ENCODE peak calls at places on chromosomes 7 and 10, in five cellular contexts. D, L, Y, G and P are unnamed samples.

GRCh38 chr7:2551418-2551817 is 3.9 kb downstream of the BRAT1 start:
- DNase-seq in D (no peak), L (no peak), Y (no peak), G (no peak), P (no peak)

GRCh38 chr7:69630292-69630691 is 32.0 kb downstream of the AUTS2 start:
- DNase-seq in D (no peak), L (peak), Y (peak), G (no peak), P (no peak)

GRCh38 chr7:131949659-131950058 is 393.2 kb upstream of the PODXL start:
- DNase-seq in D (no peak), L (no peak), Y (no peak), G (no peak), P (no peak)

GRCh38 chr10:124290095-124290795 is 128.5 kb downstream of the OAT start:
- DNase-seq in D (no peak), L (no peak), Y (peak), G (peak), P (no peak)

GRCh38 chr7:26499316-26499897 is 207.7 kb downstream of the SNX10 start:
- DNase-seq in D (no peak), L (no peak), Y (no peak), G (no peak), P (no peak)

GRCh38 chr10:113104071-113104470 is 154.0 kb downstream of the TCF7L2 start:
- DNase-seq in D (no peak), L (peak), Y (no peak), G (no peak), P (no peak)

GRCh38 chr10:17802966-17803365 is 6.2 kb upstream of the MRC1 start:
- DNase-seq in D (no peak), L (peak), Y (no peak), G (no peak), P (no peak)

GRCh38 chr10:88114368-88114767 is 250.9 kb downstream of the PTEN start:
- DNase-seq in D (no peak), L (no peak), Y (no peak), G (peak), P (no peak)

GRCh38 chr10:78717200-78717599 is 351.6 kb upstream of the ZMIZ1 start:
- DNase-seq in D (no peak), L (peak), Y (no peak), G (no peak), P (no peak)

GRCh38 chr10:33215154-33215553 is 119.3 kb downstream of the NRP1 start:
- DNase-seq in D (no peak), L (peak), Y (no peak), G (no peak), P (no peak)

GRCh38 chr7:95436407-95436806 is 1.6 kb upstream of the PON2 start:
- DNase-seq in D (no peak), L (no peak), Y (no peak), G (no peak), P (no peak)

GRCh38 chr7:155201325-155202087 is 96.2 kb upstream of the INSIG1 start:
- DNase-seq in D (no peak), L (no peak), Y (no peak), G (peak), P (no peak)

GRCh38 chr10:78473016-78473415 is 439.4 kb downstream of the RPS24 start:
- DNase-seq in D (no peak), L (no peak), Y (peak), G (no peak), P (no peak)

GRCh38 chr10:79429751-79430150 is 15.7 kb downstream of the ZCCHC24 start:
- DNase-seq in D (no peak), L (no peak), Y (no peak), G (no peak), P (no peak)

GRCh38 chr10:89102710-89103109 is 104.4 kb downstream of the CH25H start:
- DNase-seq in D (no peak), L (no peak), Y (no peak), G (no peak), P (no peak)

GRCh38 chr7:36272567-36273269 is 116.9 kb upstream of the ANLN start:
- DNase-seq in D (no peak), L (no peak), Y (no peak), G (peak), P (no peak)

GRCh38 chr10:127903789-127904188 is 3.1 kb upstream of the PTPRE start:
- DNase-seq in D (no peak), L (no peak), Y (no peak), G (no peak), P (no peak)

GRCh38 chr7:140375808-140376730 is 22.3 kb downstream of the SLC37A3 start:
- DNase-seq in D (no peak), L (no peak), Y (no peak), G (no peak), P (no peak)

GRCh38 chr7:8190121-8190895 is 71.7 kb downstream of the ICA1 start:
- DNase-seq in D (no peak), L (peak), Y (peak), G (peak), P (peak)

GRCh38 chr10:93816123-93816747 is 58.5 kb downstream of the LGI1 start:
- DNase-seq in D (no peak), L (peak), Y (peak), G (peak), P (peak)

GRCh38 chr10:78547905-78548304 is 514.2 kb downstream of the RPS24 start:
- DNase-seq in D (no peak), L (no peak), Y (no peak), G (no peak), P (no peak)

GRCh38 chr10:62726638-62727037 is 77.9 kb upstream of the ADO start:
- DNase-seq in D (no peak), L (no peak), Y (no peak), G (no peak), P (no peak)

GRCh38 chr7:30237271-30237695 is 47.1 kb upstream of the ZNRF2 start:
- DNase-seq in D (no peak), L (no peak), Y (no peak), G (no peak), P (no peak)

GRCh38 chr7:134844200-134844599 is 64.8 kb downstream of the CALD1 start:
- DNase-seq in D (no peak), L (no peak), Y (no peak), G (no peak), P (no peak)

GRCh38 chr7:98870071-98870651 is 347 bp upstream of the TMEM130 start:
- DNase-seq in D (no peak), L (peak), Y (peak), G (no peak), P (peak)

GRCh38 chr7:139092090-139092796 is 17.3 kb downstream of the ZC3HAV1 start:
- DNase-seq in D (no peak), L (no peak), Y (no peak), G (no peak), P (no peak)

GRCh38 chr7:139094030-139094429 is 15.5 kb downstream of the ZC3HAV1 start:
- DNase-seq in D (no peak), L (no peak), Y (no peak), G (no peak), P (no peak)

GRCh38 chr7:139091677-139091996 is 17.9 kb downstream of the ZC3HAV1 start:
- DNase-seq in D (no peak), L (no peak), Y (no peak), G (no peak), P (no peak)

GRCh38 chr7:139094596-139094995 is 14.9 kb downstream of the ZC3HAV1 start:
- DNase-seq in D (no peak), L (peak), Y (no peak), G (no peak), P (no peak)

DNA sequence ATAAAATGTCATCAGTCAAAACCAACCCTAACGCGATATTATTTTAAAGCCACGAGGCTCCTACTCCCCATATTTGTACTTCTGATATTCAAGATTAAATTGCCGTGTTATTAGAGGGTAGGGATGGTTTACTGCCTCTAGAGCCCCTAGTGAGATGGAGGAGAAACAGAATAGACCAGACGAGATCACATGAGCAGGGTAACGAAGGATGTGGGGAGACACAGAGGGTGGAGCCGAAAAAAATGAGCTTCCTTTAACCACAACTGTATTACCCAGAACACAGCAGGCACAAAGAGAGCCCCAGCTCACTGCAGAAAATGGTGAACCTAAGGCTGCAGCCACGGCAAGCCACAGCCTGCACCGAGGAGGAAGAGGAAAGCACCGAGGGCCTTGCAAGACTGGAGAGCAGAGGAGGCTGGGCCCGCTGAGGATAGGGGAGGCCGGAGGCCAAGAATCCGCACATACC is 14.3 kb downstream of the ZC3HAV1 start:
- DNase-seq in D (peak), L (no peak), Y (peak), G (no peak), P (no peak)
- TF ChIP-seq CTCF in D (no peak), L (no peak), Y (no peak), G (no peak), P (no peak)

DNA sequence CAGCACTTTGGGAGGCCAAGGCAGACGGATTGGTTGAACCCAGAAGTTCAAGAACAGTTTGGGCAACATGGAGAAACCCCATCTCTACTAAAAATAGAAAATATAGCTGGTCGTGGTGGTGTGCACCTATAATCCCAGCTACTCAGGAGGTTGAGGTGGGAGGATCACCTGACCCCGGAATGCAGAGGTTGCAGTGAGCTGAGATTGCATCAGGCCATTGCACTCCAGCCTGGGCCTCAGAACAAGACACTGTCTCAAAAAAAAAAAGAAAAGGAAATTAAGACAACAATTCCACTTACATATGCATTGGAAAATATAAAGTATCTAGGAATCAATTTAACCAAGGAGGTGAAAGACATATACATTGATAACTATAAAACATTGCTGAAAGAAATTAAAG is 7.2 kb upstream of the OGDH start:
- DNase-seq in D (no peak), L (no peak), Y (no peak), G (no peak), P (no peak)
- TF ChIP-seq CTCF in D (no peak), L (no peak), Y (no peak), G (no peak), P (no peak)

GRCh38 chr7:149624006-149624405 is 126.4 kb upstream of the ZNF746 start:
- DNase-seq in D (no peak), L (no peak), Y (peak), G (no peak), P (peak)
- TF ChIP-seq CTCF in D (no peak), L (no peak), Y (peak), G (no peak), P (no peak)

GRCh38 chr10:103612462-103613365 is 119.2 kb downstream of the NEURL1 start:
- DNase-seq in D (no peak), L (peak), Y (no peak), G (no peak), P (no peak)
- TF ChIP-seq CTCF in D (no peak), L (peak), Y (no peak), G (no peak), P (no peak)

GRCh38 chr10:126186746-126187145 is 201.5 kb downstream of the ADAM12 start:
- DNase-seq in D (no peak), L (no peak), Y (no peak), G (no peak), P (no peak)

GRCh38 chr10:126188679-126189200 is 199.5 kb downstream of the ADAM12 start:
- DNase-seq in D (no peak), L (no peak), Y (no peak), G (no peak), P (no peak)

GRCh38 chr10:126185666-126186447 is 202.4 kb downstream of the ADAM12 start:
- DNase-seq in D (no peak), L (peak), Y (no peak), G (no peak), P (peak)

GRCh38 chr10:126191192-126191591 is 197.1 kb downstream of the ADAM12 start:
- DNase-seq in D (no peak), L (no peak), Y (no peak), G (no peak), P (no peak)

DNA sequence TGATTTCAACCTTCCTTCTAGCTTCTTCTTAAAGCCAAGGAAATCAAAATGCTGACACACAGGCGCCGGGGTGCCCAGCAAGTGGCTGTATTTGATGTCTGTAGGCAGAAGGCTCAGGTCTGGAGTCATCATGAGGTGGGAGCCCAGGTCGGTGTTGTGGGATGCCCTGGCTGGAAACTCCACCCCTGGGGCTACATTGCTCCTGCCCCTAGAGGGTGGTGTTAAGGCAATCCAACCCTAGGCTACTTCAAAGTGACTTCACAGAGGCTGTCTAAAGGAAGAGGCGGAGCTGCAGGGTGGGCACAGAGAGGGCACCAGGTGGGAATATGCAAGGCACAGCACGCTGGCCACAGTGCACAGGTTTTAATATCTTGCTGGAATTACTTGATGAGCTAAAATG is 200.9 kb downstream of the ADAM12 start:
- DNase-seq in D (no peak), L (no peak), Y (no peak), G (no peak), P (no peak)
- TF ChIP-seq CTCF in D (no peak), L (no peak), Y (no peak), G (no peak), P (no peak)

DNA sequence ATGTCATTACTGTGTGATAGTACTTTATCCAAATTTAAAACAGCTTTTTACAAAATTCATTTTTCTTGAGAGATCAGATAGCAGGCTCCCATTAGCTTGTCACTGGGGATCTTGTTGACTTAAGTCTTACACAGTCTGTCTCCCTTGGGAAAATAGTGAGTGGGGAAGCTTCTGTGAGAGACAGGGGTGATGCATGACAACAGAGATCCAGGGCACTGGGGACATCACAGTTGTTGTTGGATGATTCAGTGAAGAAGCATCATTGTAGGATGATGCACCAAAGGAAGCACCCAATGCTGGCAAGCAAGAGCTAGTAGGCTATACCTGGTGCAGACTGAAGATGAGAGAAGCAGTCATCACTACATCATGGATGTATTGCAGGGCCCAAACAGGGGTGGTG is 284.7 kb downstream of the HDAC9 start:
- DNase-seq in D (no peak), L (no peak), Y (no peak), G (no peak), P (no peak)
- TF ChIP-seq CTCF in D (no peak), L (no peak), Y (no peak), G (no peak), P (no peak)

GRCh38 chr7:90690159-90690858 is 94.2 kb downstream of the CDK14 start:
- DNase-seq in D (no peak), L (no peak), Y (no peak), G (no peak), P (no peak)
- TF ChIP-seq CTCF in D (no peak), L (no peak), Y (peak), G (no peak), P (no peak)

DNA sequence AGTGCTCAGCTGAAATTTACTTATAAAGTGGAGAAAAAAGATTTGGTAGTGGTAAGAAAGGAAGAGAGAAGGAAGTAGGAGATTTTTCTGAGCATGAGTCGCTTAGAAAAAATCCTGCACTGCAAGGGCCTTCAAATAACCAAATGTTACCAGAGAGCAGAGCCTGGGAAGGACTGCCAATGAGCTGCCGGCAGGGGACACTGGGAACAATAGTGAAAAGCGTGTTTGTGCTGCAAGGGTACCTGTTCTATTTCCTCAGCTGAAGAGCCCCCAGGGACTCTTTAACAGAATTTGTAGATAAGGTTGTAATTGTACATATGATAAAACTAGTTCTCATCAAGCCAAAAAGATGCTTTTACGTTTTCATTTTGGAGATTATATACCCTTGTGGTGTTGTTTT is 696.3 kb upstream of the C7orf33 start:
- DNase-seq in D (no peak), L (no peak), Y (no peak), G (no peak), P (no peak)
- TF ChIP-seq CTCF in D (no peak), L (no peak), Y (no peak), G (no peak), P (no peak)

GRCh38 chr7:152392254-152392653 is 43.5 kb downstream of the KMT2C start:
- DNase-seq in D (no peak), L (no peak), Y (no peak), G (no peak), P (no peak)
- TF ChIP-seq CTCF in D (no peak), L (no peak), Y (no peak), G (no peak), P (no peak)